ENCODE peak calls at places on chromosomes 16 and 17, in six cellular contexts. Y, N, Q, A, T and G are unnamed samples.

GRCh38 chr16:69465881-69466280 is 41.5 kb downstream of the CYB5B start:
- DNase-seq in Y (no peak), N (no peak), Q (no peak), A (no peak), T (no peak), G (no peak)

GRCh38 chr16:15829460-15829859 is 27.4 kb downstream of the MYH11 start:
- DNase-seq in Y (no peak), N (no peak), Q (no peak), A (no peak), T (no peak), G (no peak)

GRCh38 chr17:80260791-80261158 is at the start of gene RNF213:
- DNase-seq in Y (peak), N (peak), Q (peak), A (peak), T (no peak), G (peak)

GRCh38 chr16:67652578-67653130 is 7.4 kb downstream of the ACD start:
- DNase-seq in Y (no peak), N (no peak), Q (no peak), A (peak), T (peak), G (peak)

GRCh38 chr16:65061935-65062334 is 59.9 kb downstream of the CDH11 start:
- DNase-seq in Y (peak), N (no peak), Q (no peak), A (no peak), T (no peak), G (no peak)

GRCh38 chr17:266701-267656 is 85.5 kb upstream of the DOC2B start:
- DNase-seq in Y (no peak), N (no peak), Q (peak), A (no peak), T (peak), G (no peak)

GRCh38 chr17:58184308-58184985 is 8.1 kb upstream of the EPX start:
- DNase-seq in Y (peak), N (no peak), Q (no peak), A (no peak), T (no peak), G (no peak)

GRCh38 chr17:18261146-18261515 is 669 bp downstream of the MIEF2 start:
- DNase-seq in Y (peak), N (peak), Q (peak), A (no peak), T (peak), G (peak)

GRCh38 chr16:66425651-66426050 is 1.4 kb upstream of the BEAN1 start:
- DNase-seq in Y (no peak), N (no peak), Q (no peak), A (no peak), T (no peak), G (no peak)

GRCh38 chr16:88427376-88427775 is 25.7 kb upstream of the ZFPM1 start:
- DNase-seq in Y (no peak), N (no peak), Q (no peak), A (no peak), T (no peak), G (no peak)

GRCh38 chr16:72092832-72093447 is 480 bp downstream of the TXNL4B start:
- DNase-seq in Y (peak), N (peak), Q (no peak), A (peak), T (peak), G (peak)

GRCh38 chr16:71870818-71871217 is 13.2 kb downstream of the ZNF821 start:
- DNase-seq in Y (no peak), N (no peak), Q (no peak), A (no peak), T (no peak), G (no peak)

GRCh38 chr17:7711356-7711755 is 6.2 kb upstream of the DNAH2 start:
- DNase-seq in Y (no peak), N (peak), Q (no peak), A (no peak), T (no peak), G (no peak)

GRCh38 chr16:30569746-30570325 is 1.7 kb downstream of the ZNF688 start:
- DNase-seq in Y (no peak), N (no peak), Q (no peak), A (no peak), T (no peak), G (no peak)

GRCh38 chr17:82105417-82105881 is 7.4 kb upstream of the FASN start:
- DNase-seq in Y (no peak), N (no peak), Q (no peak), A (no peak), T (no peak), G (no peak)

GRCh38 chr17:70037498-70037897 is 37.5 kb upstream of the KCNJ16 start:
- DNase-seq in Y (no peak), N (no peak), Q (no peak), A (no peak), T (no peak), G (no peak)

GRCh38 chr17:68428498-68429172 is 28.7 kb downstream of the WIPI1 start:
- DNase-seq in Y (no peak), N (no peak), Q (no peak), A (no peak), T (no peak), G (no peak)

GRCh38 chr16:46949216-46949892 is 24.1 kb downstream of the DNAJA2 start:
- DNase-seq in Y (no peak), N (peak), Q (no peak), A (no peak), T (no peak), G (no peak)

GRCh38 chr17:18381158-18381952 is 3.8 kb downstream of the EVPLL start:
- DNase-seq in Y (no peak), N (no peak), Q (no peak), A (no peak), T (no peak), G (no peak)

GRCh38 chr16:10601444-10602401 is 21.3 kb upstream of the EMP2 start:
- DNase-seq in Y (no peak), N (no peak), Q (no peak), A (no peak), T (no peak), G (no peak)

GRCh38 chr17:75074532-75074931 is 13.2 kb upstream of the SLC16A5 start:
- DNase-seq in Y (no peak), N (no peak), Q (no peak), A (no peak), T (no peak), G (no peak)

GRCh38 chr17:79201536-79202227 is 127.1 kb downstream of the ENGASE start:
- DNase-seq in Y (no peak), N (no peak), Q (no peak), A (no peak), T (no peak), G (peak)

GRCh38 chr17:59074494-59074893 is 32.2 kb downstream of the TRIM37 start:
- DNase-seq in Y (peak), N (no peak), Q (no peak), A (no peak), T (no peak), G (no peak)

GRCh38 chr16:23679274-23679985 is 741 bp downstream of the PLK1 start:
- DNase-seq in Y (peak), N (peak), Q (no peak), A (peak), T (no peak), G (peak)